ENCODE peak calls at places on chromosomes 1 and 21, in nine cellular contexts. H is GM19239; S is AG09309; K is NCI-H2029; W is T-helper 1 cell; Y is NCI-H2081 treated with DMSO at 0.1 percent for 48 hours; G is EL; V is fibroblast of mammary gland; P is activated naive CD4-positive, alpha-beta T cell treated with anti-CD3 and anti-CD28 coated beads, Interleukin-2, amount 10 ng/mL, durations not matched to agents 7 days and 5 days. A is an unnamed sample.

GRCh38 chr1:117663156-117663902 is 57.5 kb downstream of the TENT5C start:
- DNase-seq in H (no peak), S (no peak), K (no peak), W (no peak), Y (no peak), G (no peak), V (no peak), P (no peak), A (no peak)

GRCh38 chr21:15837603-15838002 is 107.8 kb downstream of the USP25 start:
- DNase-seq in H (no peak), S (peak; percentile 13), K (no peak), W (no peak), Y (no peak), G (peak; percentile 17), V (peak; percentile 59), P (no peak), A (peak; percentile 19)

GRCh38 chr1:160374291-160374690 is 7.4 kb downstream of the NHLH1 start:
- DNase-seq in H (no peak), S (no peak), K (no peak), W (no peak), Y (no peak), G (peak; percentile 9), V (peak; percentile 7), P (no peak), A (no peak)

GRCh38 chr1:52727114-52727586 is 897 bp downstream of the ZYG11B start:
- DNase-seq in H (no peak), S (no peak), K (no peak), W (no peak), Y (no peak), G (peak; percentile 30), V (peak; percentile 27), P (peak; percentile 25), A (no peak)

GRCh38 chr1:33161061-33161681 is 20.7 kb downstream of the TRIM62 start:
- DNase-seq in H (no peak), S (no peak), K (no peak), W (no peak), Y (peak; percentile 29), G (no peak), V (no peak), P (no peak), A (peak; percentile 39)

GRCh38 chr1:44609412-44609767 is 64.9 kb downstream of the TMEM53 start:
- DNase-seq in H (no peak), S (no peak), K (no peak), W (no peak), Y (no peak), G (peak; percentile 70), V (peak; percentile 65), P (peak; percentile 51), A (no peak)

GRCh38 chr1:211327341-211327921 is 798 bp downstream of the TRAF5 start:
- DNase-seq in H (no peak), S (no peak), K (peak; percentile 25), W (peak; percentile 63), Y (peak; percentile 45), G (peak; percentile 67), V (peak; percentile 49), P (peak; percentile 63), A (peak; percentile 55)

GRCh38 chr21:41561701-41562100 is 53.7 kb upstream of the TMPRSS2 start:
- DNase-seq in H (no peak), S (no peak), K (no peak), W (no peak), Y (no peak), G (no peak), V (peak; percentile 34), P (no peak), A (no peak)

GRCh38 chr21:42767561-42767835 is 111.8 kb downstream of the WDR4 start:
- DNase-seq in H (no peak), S (no peak), K (no peak), W (no peak), Y (no peak), G (no peak), V (no peak), P (no peak), A (no peak)

GRCh38 chr1:89548486-89548857 is 23.8 kb downstream of the LRRC8B start:
- DNase-seq in H (no peak), S (no peak), K (no peak), W (no peak), Y (no peak), G (no peak), V (no peak), P (no peak), A (no peak)

GRCh38 chr1:168801032-168801745 is 72.2 kb upstream of the DPT start:
- DNase-seq in H (no peak), S (no peak), K (no peak), W (no peak), Y (no peak), G (no peak), V (no peak), P (no peak), A (peak; percentile 9)